ENCODE peak calls at places on chromosomes 3 and 15, in seven cellular contexts. W is hepatocyte, D is ovary, C is psoas muscle, N is colonic mucosa, Z is choroid plexus epithelial cell, B is uterus. O is an unnamed sample.

GRCh38 chr3:85120879-85121278 is 162.1 kb downstream of the CADM2 start:
- DNase-seq in W (no peak), D (no peak), C (no peak), N (no peak), Z (no peak), B (no peak), O (no peak)

GRCh38 chr15:26864664-26865191 is 2.1 kb upstream of the GABRA5 start:
- DNase-seq in W (peak), D (no peak), C (no peak), N (no peak), Z (peak), B (no peak), O (peak)

GRCh38 chr3:149120051-149120972 is 9.1 kb upstream of the HPS3 start:
- DNase-seq in W (peak), D (no peak), C (no peak), N (no peak), Z (peak), B (no peak), O (peak)

GRCh38 chr3:109023656-109024254 is 70.1 kb upstream of the GUCA1C start:
- DNase-seq in W (peak), D (peak), C (no peak), N (peak), Z (peak), B (no peak), O (peak)

GRCh38 chr3:178712247-178712646 is 176.0 kb downstream of the KCNMB2 start:
- DNase-seq in W (no peak), D (no peak), C (no peak), N (no peak), Z (no peak), B (no peak), O (no peak)

GRCh38 chr3:116265976-116266584 is 179.2 kb downstream of the LSAMP start:
- DNase-seq in W (no peak), D (no peak), C (no peak), N (no peak), Z (no peak), B (no peak), O (no peak)

GRCh38 chr3:132154619-132155018 is 119.8 kb upstream of the CPNE4 start:
- DNase-seq in W (no peak), D (no peak), C (no peak), N (no peak), Z (no peak), B (no peak), O (no peak)

GRCh38 chr3:35296533-35296932 is 342.8 kb upstream of the ARPP21 start:
- DNase-seq in W (no peak), D (no peak), C (no peak), N (no peak), Z (peak), B (no peak), O (no peak)

GRCh38 chr3:194404365-194405140 is 5.5 kb upstream of the GP5 start:
- DNase-seq in W (peak), D (peak), C (no peak), N (peak), Z (peak), B (no peak), O (peak)

GRCh38 chr3:183247190-183247589 is 5.9 kb upstream of the B3GNT5 start:
- DNase-seq in W (no peak), D (no peak), C (no peak), N (no peak), Z (peak), B (no peak), O (no peak)

GRCh38 chr15:61327019-61327631 is 98.0 kb upstream of the RORA start:
- DNase-seq in W (no peak), D (no peak), C (peak), N (no peak), Z (no peak), B (no peak), O (peak)

GRCh38 chr3:174441588-174442316 is 417.4 kb upstream of the NAALADL2 start:
- DNase-seq in W (no peak), D (no peak), C (no peak), N (no peak), Z (peak), B (no peak), O (peak)

GRCh38 chr3:195806916-195807231 is 4.9 kb downstream of the MUC4 start:
- DNase-seq in W (no peak), D (no peak), C (no peak), N (peak), Z (no peak), B (no peak), O (no peak)
- TF ChIP-seq CTCF in W (no peak), D (no peak), C (no peak), N (no peak), Z (no peak), B (no peak), O (no peak)

GRCh38 chr3:188156051-188156450 is 2.1 kb downstream of the LPP start:
- DNase-seq in W (no peak), D (no peak), C (no peak), N (no peak), Z (no peak), B (no peak), O (no peak)
- H3K4me3 ChIP-seq in W (no peak), D (peak), C (peak), N (no peak), Z (no peak), B (peak), O (no peak)

DNA sequence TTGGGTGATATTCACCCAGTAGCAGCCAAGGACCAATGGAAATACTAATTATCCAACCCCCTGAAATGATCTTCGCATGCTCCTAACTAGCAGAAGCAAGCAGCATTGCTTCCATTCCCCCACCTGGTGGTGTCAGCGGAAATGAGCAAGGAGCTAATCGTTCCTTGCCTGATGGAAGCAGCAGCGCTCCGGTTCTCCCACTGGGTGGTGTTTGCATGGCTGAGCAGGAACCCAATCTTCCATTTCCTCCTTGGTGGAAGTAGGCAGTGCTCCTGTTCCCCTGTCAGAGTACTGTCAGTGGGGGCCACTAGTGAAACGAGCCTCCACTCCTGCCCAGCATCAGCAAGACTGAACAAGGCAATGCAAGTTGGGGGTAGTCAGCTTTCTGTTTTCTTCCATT is 311.5 kb downstream of the CACNA2D3 start:
- DNase-seq in W (peak), D (no peak), C (no peak), N (no peak), Z (no peak), B (no peak), O (no peak)
- TF ChIP-seq CTCF in W (peak), D (no peak), C (no peak), N (no peak), Z (no peak), B (no peak), O (no peak)

DNA sequence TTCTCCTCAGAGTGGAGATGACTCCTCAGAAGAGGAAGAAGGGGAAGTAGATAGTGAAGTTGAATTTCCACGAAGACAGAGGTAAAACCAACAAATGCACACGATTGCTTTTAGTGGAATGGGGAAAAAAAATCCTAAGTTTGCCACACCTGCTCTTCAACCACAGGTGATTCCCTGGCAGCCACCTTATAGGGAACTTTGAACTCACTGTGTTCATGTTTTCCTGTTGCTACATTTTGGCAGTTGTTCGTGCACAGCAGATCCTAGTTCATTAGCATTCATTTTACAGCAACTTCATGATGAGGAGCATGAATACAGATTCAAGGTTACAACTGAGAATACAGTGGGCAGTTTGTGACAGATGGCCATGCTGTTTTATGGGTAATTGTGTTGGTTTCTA is 21.5 kb downstream of the TMEM41A start:
- DNase-seq in W (no peak), D (no peak), C (no peak), N (peak), Z (no peak), B (no peak), O (no peak)
- H3K4me3 ChIP-seq in W (no peak), D (no peak), C (no peak), N (no peak), Z (no peak), B (no peak), O (no peak)

GRCh38 chr3:33957176-33957575 is 158.7 kb downstream of the PDCD6IP start:
- DNase-seq in W (no peak), D (no peak), C (no peak), N (no peak), Z (no peak), B (no peak), O (no peak)

GRCh38 chr3:33956211-33956610 is 157.8 kb downstream of the PDCD6IP start:
- DNase-seq in W (no peak), D (no peak), C (no peak), N (no peak), Z (no peak), B (no peak), O (no peak)

GRCh38 chr3:33949074-33949473 is 150.6 kb downstream of the PDCD6IP start:
- DNase-seq in W (no peak), D (no peak), C (no peak), N (no peak), Z (no peak), B (no peak), O (peak)

DNA sequence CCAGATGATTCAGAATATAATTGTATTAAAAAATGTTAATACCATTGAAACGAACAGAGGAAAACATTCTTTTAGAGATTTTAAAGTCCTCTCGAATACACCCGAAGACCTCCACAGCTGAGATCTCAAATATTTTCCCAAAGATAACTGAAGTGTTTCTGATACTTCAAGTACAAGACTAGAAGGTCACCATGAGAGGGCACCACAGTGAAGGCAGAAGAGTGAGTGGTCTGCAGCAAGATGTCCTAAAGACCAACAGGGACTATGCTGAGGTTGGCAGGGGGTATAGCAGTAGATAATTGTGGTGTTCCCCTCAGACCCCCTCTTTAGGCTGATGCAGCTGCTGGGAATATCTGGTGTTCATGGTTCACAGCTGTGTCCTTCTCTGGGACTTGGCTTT is 156.5 kb downstream of the PDCD6IP start:
- DNase-seq in W (no peak), D (no peak), C (no peak), N (no peak), Z (no peak), B (no peak), O (no peak)
- TF ChIP-seq CTCF in W (no peak), D (no peak), C (no peak), N (no peak), Z (no peak), B (no peak), O (no peak)

DNA sequence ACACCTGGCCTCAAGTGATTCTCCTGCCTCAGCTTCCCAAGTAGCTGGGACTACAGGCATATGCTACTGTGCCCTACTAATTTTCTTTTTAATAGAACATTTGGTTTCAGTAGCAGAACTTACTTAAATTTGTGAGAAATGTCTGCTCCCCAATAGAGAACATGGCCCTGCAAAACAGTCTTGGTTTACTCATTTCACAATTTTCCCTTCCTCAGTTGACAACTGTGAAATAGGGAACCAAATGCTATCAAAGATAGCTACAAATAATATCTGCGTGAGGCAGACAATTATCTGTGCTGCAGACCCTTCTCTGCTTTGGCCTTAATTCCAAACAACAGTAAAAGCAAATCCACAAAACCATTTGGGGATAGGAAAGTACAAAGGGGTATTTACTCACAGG is 22.6 kb downstream of the METTL6 start:
- DNase-seq in W (no peak), D (no peak), C (no peak), N (no peak), Z (no peak), B (no peak), O (no peak)
- H3K4me3 ChIP-seq in W (no peak), D (no peak), C (no peak), N (no peak), Z (no peak), B (no peak), O (no peak)

DNA sequence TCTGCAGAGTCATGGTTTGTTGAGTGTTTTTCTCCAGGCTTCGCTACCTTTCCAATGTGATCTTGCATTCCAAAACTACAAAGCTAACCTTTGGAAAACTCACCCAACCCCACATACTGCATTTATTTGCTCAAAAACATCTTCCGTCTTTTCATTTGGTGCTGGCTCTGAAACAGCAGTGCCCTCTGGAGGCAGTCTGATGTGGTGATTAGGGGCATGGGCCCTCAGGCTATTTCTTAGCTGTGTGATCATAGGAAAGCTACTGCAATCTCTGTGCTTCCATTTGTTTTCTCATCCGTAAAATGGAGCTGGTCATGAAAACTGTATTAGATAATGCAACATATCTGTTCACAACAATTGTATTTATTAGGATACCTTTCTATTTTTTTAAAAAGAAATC is 47.0 kb downstream of the MTHFS start:
- DNase-seq in W (peak), D (no peak), C (no peak), N (peak), Z (peak), B (no peak), O (peak)
- TF ChIP-seq CTCF in W (peak), D (no peak), C (peak), N (peak), Z (peak), B (no peak), O (peak)

GRCh38 chr3:196202516-196202970 is 8.7 kb downstream of the ZDHHC19 start:
- DNase-seq in W (no peak), D (peak), C (peak), N (no peak), Z (peak), B (no peak), O (no peak)
- H3K4me3 ChIP-seq in W (no peak), D (no peak), C (no peak), N (no peak), Z (peak), B (no peak), O (no peak)

DNA sequence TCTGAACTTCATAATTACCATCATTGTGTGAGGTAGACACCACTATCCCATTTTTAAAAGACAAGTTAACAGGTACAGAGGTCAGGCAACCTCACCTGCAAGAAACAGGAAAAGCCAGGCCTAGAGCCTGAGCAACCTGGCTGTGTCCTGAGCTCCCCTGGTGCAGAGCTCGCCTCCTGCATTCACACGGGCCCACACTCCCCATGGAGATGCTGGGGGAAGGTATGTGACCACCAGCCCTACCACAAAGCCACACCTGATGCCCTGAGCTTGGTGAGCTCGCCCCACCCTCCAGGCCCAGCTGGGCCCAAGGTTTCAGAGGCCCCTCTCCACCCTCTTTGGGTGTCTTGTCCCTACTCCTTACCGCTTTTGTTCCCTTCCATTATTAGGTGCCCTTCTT is 1.2 kb upstream of the EFCAB12 start:
- DNase-seq in W (no peak), D (no peak), C (no peak), N (no peak), Z (no peak), B (no peak), O (no peak)
- TF ChIP-seq CTCF in W (no peak), D (no peak), C (no peak), N (no peak), Z (no peak), B (no peak), O (no peak)

DNA sequence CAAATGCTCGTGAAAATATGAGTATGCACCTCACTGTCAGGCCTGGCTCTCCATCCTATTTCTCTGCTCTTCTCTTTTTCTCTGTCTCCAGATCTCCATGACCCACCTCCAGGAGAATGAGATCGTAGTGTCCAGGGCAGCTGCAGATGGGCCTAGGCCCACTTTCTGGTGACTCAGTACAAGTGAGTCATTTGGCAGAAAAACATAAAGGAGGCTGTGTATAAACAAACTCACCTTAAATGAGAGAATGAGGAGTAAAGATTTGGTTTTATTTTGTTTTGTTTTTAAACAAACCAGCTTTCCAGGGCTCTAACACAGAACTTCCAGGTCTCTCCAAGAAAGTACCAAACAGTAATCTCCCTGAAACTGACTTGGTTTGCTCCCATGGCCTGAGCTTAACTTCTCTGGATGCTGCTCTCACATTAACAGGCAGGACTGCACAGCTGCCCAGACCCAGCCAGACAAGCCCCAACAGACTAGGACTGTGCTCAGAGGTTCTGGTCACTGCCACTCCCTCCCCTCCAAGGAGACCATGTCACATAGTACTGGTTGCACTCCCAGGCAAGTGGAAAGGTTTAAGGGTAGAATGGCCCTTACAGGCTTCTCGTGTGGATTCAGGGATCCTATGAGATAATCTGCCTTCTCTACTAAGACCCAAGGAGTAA is 1.5 kb upstream of the HEG1 start:
- DNase-seq in W (no peak), D (no peak), C (no peak), N (no peak), Z (peak), B (peak), O (peak)
- H3K4me3 ChIP-seq in W (no peak), D (no peak), C (no peak), N (no peak), Z (no peak), B (no peak), O (no peak)

O was measured in epithelial cell of esophagus.